ENCODE peak calls at places on chromosomes 7 and 10, in eight cellular contexts. G is heart right ventricle; F is body of pancreas; M is tibial nerve; O is fibroblast of lung; K is AG04450; V is kidney; T is CD8-positive, alpha-beta T cell. S is an unnamed sample.
A peak's percentile ranks its signal among the peaks of the same experiment; 100 is the strongest.

GRCh38 chr10:61890430-61890829 is 11.1 kb upstream of the ARID5B start:
- DNase-seq in G (no peak), F (no peak), M (no peak), O (no peak), K (no peak), V (no peak), T (no peak), S (no peak)

GRCh38 chr10:49534670-49535381 is 4.1 kb downstream of the ERCC6 start:
- DNase-seq in G (no peak), F (no peak), M (no peak), O (peak; percentile 27), K (no peak), V (no peak), T (no peak), S (no peak)

GRCh38 chr10:71631007-71631859 is 88.3 kb downstream of the C10orf105 start:
- DNase-seq in G (no peak), F (no peak), M (no peak), O (no peak), K (no peak), V (no peak), T (no peak), S (no peak)

GRCh38 chr10:102261842-102262241 is 16.5 kb downstream of the GBF1 start:
- DNase-seq in G (no peak), F (no peak), M (no peak), O (no peak), K (no peak), V (no peak), T (no peak), S (no peak)

GRCh38 chr10:21355591-21356011 is 169.9 kb downstream of the SKIDA1 start:
- DNase-seq in G (no peak), F (no peak), M (no peak), O (no peak), K (no peak), V (no peak), T (no peak), S (no peak)

GRCh38 chr10:101831169-101831811 is 12.3 kb downstream of the KCNIP2 start:
- DNase-seq in G (no peak), F (no peak), M (no peak), O (no peak), K (no peak), V (peak; percentile 1), T (no peak), S (no peak)

GRCh38 chr7:130154501-130155317 is 50.5 kb downstream of the TMEM209 start:
- DNase-seq in G (no peak), F (peak; percentile 81), M (no peak), O (no peak), K (no peak), V (peak; percentile 83), T (no peak), S (peak; percentile 83)

GRCh38 chr7:158809596-158809995 is 19.7 kb downstream of the ESYT2 start:
- DNase-seq in G (no peak), F (no peak), M (no peak), O (peak; percentile 34), K (no peak), V (no peak), T (no peak), S (no peak)

GRCh38 chr10:48400129-48400849 is 93.8 kb downstream of the MAPK8 start:
- DNase-seq in G (no peak), F (no peak), M (no peak), O (no peak), K (no peak), V (no peak), T (no peak), S (no peak)

GRCh38 chr10:62193479-62193878 is 75.2 kb downstream of the RTKN2 start:
- DNase-seq in G (no peak), F (no peak), M (no peak), O (no peak), K (no peak), V (no peak), T (no peak), S (no peak)

GRCh38 chr10:11704087-11704486 is 38.1 kb upstream of the ECHDC3 start:
- DNase-seq in G (no peak), F (no peak), M (no peak), O (no peak), K (no peak), V (no peak), T (no peak), S (no peak)

GRCh38 chr7:137898839-137899681 is 52.3 kb upstream of the DGKI start:
- DNase-seq in G (peak; percentile 83), F (peak; percentile 78), M (peak; percentile 73), O (peak; percentile 70), K (peak; percentile 47), V (peak; percentile 90), T (peak; percentile 85), S (peak; percentile 86)

GRCh38 chr7:85074-85945 is 107.1 kb upstream of the FAM20C start:
- DNase-seq in G (no peak), F (no peak), M (no peak), O (peak; percentile 37), K (no peak), V (no peak), T (no peak), S (peak; percentile 72)

GRCh38 chr10:69468771-69469129 is 17.5 kb downstream of the TSPAN15 start:
- DNase-seq in G (no peak), F (no peak), M (no peak), O (no peak), K (no peak), V (no peak), T (no peak), S (no peak)

GRCh38 chr10:24826022-24826421 is 102.3 kb upstream of the ARHGAP21 start:
- DNase-seq in G (no peak), F (no peak), M (no peak), O (peak; percentile 87), K (peak; percentile 46), V (no peak), T (no peak), S (no peak)

GRCh38 chr7:74252893-74253292 is 1.3 kb downstream of the RFC2 start:
- DNase-seq in G (no peak), F (peak; percentile 77), M (no peak), O (no peak), K (no peak), V (no peak), T (no peak), S (no peak)

GRCh38 chr7:151018421-151019129 is 5.7 kb downstream of the ATG9B start:
- DNase-seq in G (no peak), F (peak; percentile 34), M (no peak), O (no peak), K (no peak), V (no peak), T (peak; percentile 68), S (no peak)

GRCh38 chr7:76089865-76090495 is 42.1 kb downstream of the MDH2 start:
- DNase-seq in G (no peak), F (peak; percentile 12), M (no peak), O (no peak), K (no peak), V (no peak), T (no peak), S (no peak)

GRCh38 chr7:19262794-19263193 is 117.6 kb upstream of the FERD3L start:
- DNase-seq in G (no peak), F (no peak), M (no peak), O (no peak), K (no peak), V (no peak), T (no peak), S (no peak)

GRCh38 chr10:19488592-19489280 is 327.5 kb upstream of the PLXDC2 start:
- DNase-seq in G (peak; percentile 4), F (peak; percentile 2), M (peak; percentile 14), O (peak; percentile 33), K (no peak), V (peak; percentile 82), T (no peak), S (peak; percentile 13)

GRCh38 chr10:86356306-86356705 is 10.3 kb downstream of the GRID1 start:
- DNase-seq in G (no peak), F (no peak), M (no peak), O (no peak), K (no peak), V (peak; percentile 21), T (no peak), S (no peak)

GRCh38 chr7:99740573-99741437 is 5.8 kb upstream of the CYP3A7 start:
- DNase-seq in G (no peak), F (no peak), M (no peak), O (peak; percentile 83), K (no peak), V (no peak), T (no peak), S (peak; percentile 62)

GRCh38 chr10:3471927-3472704 is 299.5 kb upstream of the PITRM1 start:
- DNase-seq in G (no peak), F (no peak), M (no peak), O (no peak), K (no peak), V (no peak), T (no peak), S (no peak)

GRCh38 chr10:132452216-132452650 is 55.2 kb downstream of the PWWP2B start:
- DNase-seq in G (no peak), F (no peak), M (no peak), O (no peak), K (no peak), V (peak; percentile 79), T (no peak), S (no peak)
- TF ChIP-seq CTCF in G (peak; percentile 49), F (no peak), M (no peak), O (no peak), K (no peak), V (no peak), T (no peak), S (peak; percentile 26)

GRCh38 chr7:55622241-55622835 is 50.0 kb upstream of the VOPP1 start:
- DNase-seq in G (no peak), F (no peak), M (no peak), O (no peak), K (no peak), V (no peak), T (no peak), S (no peak)
- H3K9me3 ChIP-seq in G (no peaks in the 10 kb centered on the region), F (no peaks in the 10 kb centered on the region), M (no peaks in the 10 kb centered on the region), O (no peaks in the 10 kb centered on the region), K (peaks cover 19% of the 10 kb centered on the region), V (no peaks in the 10 kb centered on the region), T (no peaks in the 10 kb centered on the region), S (no peaks in the 10 kb centered on the region)

DNA sequence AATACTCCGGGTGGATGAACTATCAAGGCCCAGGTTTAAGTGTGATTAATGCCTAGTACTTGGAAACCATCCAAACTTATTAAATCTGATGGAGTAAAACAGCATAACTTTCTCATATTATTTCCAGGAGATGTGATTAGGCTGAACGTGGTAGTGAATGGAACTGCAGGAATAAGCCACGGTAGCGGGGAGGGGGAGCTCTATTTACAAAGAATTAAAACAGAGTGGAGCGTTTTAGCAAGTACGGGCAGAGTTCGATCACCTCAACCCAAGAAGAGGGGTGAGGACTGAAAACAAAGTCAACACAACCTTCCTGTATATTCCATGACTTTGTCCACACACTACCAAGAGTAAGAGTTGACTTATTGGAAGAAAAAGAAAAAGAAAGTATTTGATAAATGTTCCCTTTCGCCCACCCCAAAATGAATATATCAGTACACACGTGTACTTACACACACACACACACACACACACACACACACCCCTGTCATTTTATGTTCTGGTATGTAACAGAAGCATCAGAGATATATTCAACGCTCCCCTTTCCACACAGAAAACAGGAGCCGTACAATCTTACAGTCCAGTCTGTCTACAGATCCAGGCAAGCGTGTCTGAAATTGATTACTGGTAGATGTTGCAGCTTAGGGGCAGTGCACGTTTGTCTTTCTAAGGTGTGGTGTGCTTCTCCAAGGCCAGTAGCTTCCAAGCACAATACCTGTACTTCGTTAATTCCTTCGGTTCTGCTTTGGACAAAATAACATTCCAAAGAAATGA is 143.9 kb upstream of the RNF32 start:
- DNase-seq in G (no peak), F (no peak), M (no peak), O (no peak), K (no peak), V (no peak), T (no peak), S (no peak)
- TF ChIP-seq CTCF in G (no peak), F (no peak), M (no peak), O (no peak), K (no peak), V (no peak), T (no peak), S (no peak)

GRCh38 chr10:2137549-2138174 is 400.3 kb upstream of the ADARB2 start:
- DNase-seq in G (no peak), F (peak; percentile 3), M (no peak), O (no peak), K (no peak), V (no peak), T (no peak), S (no peak)
- H3K9me3 ChIP-seq in G (no peaks in the 10 kb centered on the region), F (no peaks in the 10 kb centered on the region), M (no peaks in the 10 kb centered on the region), O (no peaks in the 10 kb centered on the region), K (peaks cover 23% of the 10 kb centered on the region), V (peaks cover 4% of the 10 kb centered on the region), T (no peaks in the 10 kb centered on the region), S (no peaks in the 10 kb centered on the region)